ENCODE peak calls at places on chromosome 3, in seven cellular contexts. I is brain microvascular endothelial cell, D is colonic mucosa, V is fibroblast of villous mesenchyme, U is AG04449, E is fibroblast of lung, O is fibroblast of mammary gland. S is an unnamed sample.

GRCh38 chr3:133700351-133700750 is 38.6 kb upstream of the TOPBP1 start:
- DNase-seq in I (no peak), D (no peak), V (no peak), U (no peak), E (no peak), O (no peak), S (no peak)

GRCh38 chr3:37475435-37475834 is 301.1 kb upstream of the LRRFIP2 start:
- DNase-seq in I (no peak), D (no peak), V (peak), U (no peak), E (peak), O (peak), S (no peak)

GRCh38 chr3:106135451-106136160 is 266.8 kb upstream of the CBLB start:
- DNase-seq in I (no peak), D (no peak), V (no peak), U (no peak), E (no peak), O (no peak), S (no peak)

GRCh38 chr3:55668359-55668758 is 181.3 kb upstream of the WNT5A start:
- DNase-seq in I (peak), D (no peak), V (no peak), U (no peak), E (no peak), O (no peak), S (peak)

GRCh38 chr3:40308725-40309438 is 625 bp upstream of the EIF1B start:
- DNase-seq in I (no peak), D (no peak), V (no peak), U (no peak), E (no peak), O (no peak), S (no peak)

GRCh38 chr3:168820748-168821445 is 725.2 kb upstream of the GOLIM4 start:
- DNase-seq in I (no peak), D (no peak), V (no peak), U (no peak), E (no peak), O (no peak), S (no peak)

GRCh38 chr3:127900536-127900935 is 14.5 kb upstream of the KBTBD12 start:
- DNase-seq in I (no peak), D (no peak), V (no peak), U (no peak), E (no peak), O (no peak), S (no peak)

GRCh38 chr3:101068876-101069606 is 75.8 kb upstream of the ABI3BP start:
- DNase-seq in I (no peak), D (no peak), V (no peak), U (no peak), E (peak), O (peak), S (peak)

GRCh38 chr3:126959921-126960603 is 22.9 kb upstream of the PLXNA1 start:
- DNase-seq in I (peak), D (no peak), V (peak), U (no peak), E (peak), O (peak), S (peak)

GRCh38 chr3:167887096-167887495 is 151.6 kb downstream of the SERPINI1 start:
- DNase-seq in I (peak), D (no peak), V (peak), U (no peak), E (peak), O (peak), S (peak)

GRCh38 chr3:73848173-73848751 is 223.5 kb upstream of the PDZRN3 start:
- DNase-seq in I (peak), D (no peak), V (peak), U (no peak), E (peak), O (peak), S (peak)

GRCh38 chr3:12984023-12984823 is 89.0 kb downstream of the IQSEC1 start:
- DNase-seq in I (peak), D (peak), V (peak), U (no peak), E (peak), O (peak), S (peak)

GRCh38 chr3:46490338-46491084 is 7.3 kb upstream of the RTP3 start:
- DNase-seq in I (peak), D (no peak), V (no peak), U (no peak), E (peak), O (peak), S (no peak)

GRCh38 chr3:6679510-6679909 is 181.4 kb upstream of the GRM7 start:
- DNase-seq in I (no peak), D (no peak), V (no peak), U (no peak), E (no peak), O (no peak), S (no peak)

GRCh38 chr3:107085261-107085660 is 292.0 kb upstream of the CCDC54 start:
- DNase-seq in I (no peak), D (no peak), V (no peak), U (no peak), E (peak), O (peak), S (peak)

GRCh38 chr3:132283440-132283839 is 33.8 kb upstream of the ACP3 start:
- DNase-seq in I (no peak), D (no peak), V (peak), U (no peak), E (peak), O (peak), S (peak)

GRCh38 chr3:67083277-67083676 is 85.2 kb downstream of the KBTBD8 start:
- DNase-seq in I (peak), D (no peak), V (no peak), U (no peak), E (peak), O (peak), S (no peak)

GRCh38 chr3:188349276-188349962 is 195.5 kb downstream of the LPP start:
- DNase-seq in I (no peak), D (no peak), V (peak), U (no peak), E (peak), O (peak), S (no peak)

GRCh38 chr3:186141776-186142175 is 32.9 kb upstream of the ETV5 start:
- DNase-seq in I (no peak), D (no peak), V (no peak), U (no peak), E (no peak), O (no peak), S (no peak)

GRCh38 chr3:186307594-186307993 is 54.4 kb downstream of the DGKG start:
- DNase-seq in I (peak), D (no peak), V (peak), U (no peak), E (peak), O (peak), S (peak)

GRCh38 chr3:122014741-122015140 is 7.3 kb downstream of the ILDR1 start:
- DNase-seq in I (no peak), D (no peak), V (no peak), U (no peak), E (no peak), O (no peak), S (no peak)

GRCh38 chr3:64741344-64741743 is 53.5 kb upstream of the ADAMTS9 start:
- DNase-seq in I (peak), D (no peak), V (peak), U (no peak), E (peak), O (peak), S (no peak)

GRCh38 chr3:98971183-98971681 is 69.7 kb upstream of the DCBLD2 start:
- DNase-seq in I (peak), D (no peak), V (peak), U (peak), E (peak), O (peak), S (peak)

GRCh38 chr3:56654460-56654859 is 28.6 kb downstream of the TASOR start:
- DNase-seq in I (no peak), D (no peak), V (no peak), U (no peak), E (no peak), O (no peak), S (no peak)

GRCh38 chr3:115885621-115886020 is 262.3 kb downstream of the GAP43 start:
- DNase-seq in I (peak), D (no peak), V (peak), U (no peak), E (peak), O (peak), S (peak)

GRCh38 chr3:169600732-169601131 is 62.8 kb downstream of the MECOM start:
- DNase-seq in I (no peak), D (no peak), V (no peak), U (no peak), E (no peak), O (no peak), S (no peak)

GRCh38 chr3:71369733-71370391 is 213.7 kb downstream of the FOXP1 start:
- DNase-seq in I (no peak), D (no peak), V (peak), U (peak), E (peak), O (peak), S (peak)

GRCh38 chr3:52432225-52432624 is 12.7 kb downstream of the SEMA3G start:
- DNase-seq in I (no peak), D (no peak), V (no peak), U (no peak), E (no peak), O (no peak), S (no peak)

GRCh38 chr3:39447637-39448483 is 19.6 kb upstream of the MOBP start:
- DNase-seq in I (peak), D (peak), V (peak), U (peak), E (peak), O (peak), S (peak)

GRCh38 chr3:81352867-81353266 is 408.6 kb downstream of the GBE1 start:
- DNase-seq in I (peak), D (peak), V (peak), U (no peak), E (peak), O (peak), S (peak)

GRCh38 chr3:72050771-72051170 is 265.8 kb upstream of the PROK2 start:
- DNase-seq in I (no peak), D (no peak), V (no peak), U (no peak), E (no peak), O (no peak), S (no peak)

GRCh38 chr3:133845127-133845526 is 39.5 kb downstream of the SRPRB start:
- DNase-seq in I (no peak), D (no peak), V (no peak), U (no peak), E (no peak), O (no peak), S (no peak)

GRCh38 chr3:128481438-128481942 is 11.5 kb downstream of the GATA2 start:
- DNase-seq in I (no peak), D (no peak), V (peak), U (no peak), E (no peak), O (no peak), S (no peak)

GRCh38 chr3:64188810-64189560 is 36.3 kb downstream of the PRICKLE2 start:
- DNase-seq in I (peak), D (no peak), V (peak), U (peak), E (peak), O (peak), S (peak)

GRCh38 chr3:83224101-83224868 is 1462.8 kb upstream of the GBE1 start:
- DNase-seq in I (peak), D (no peak), V (no peak), U (no peak), E (peak), O (no peak), S (peak)

GRCh38 chr3:139940622-139941021 is 5.6 kb downstream of the CLSTN2 start:
- DNase-seq in I (no peak), D (no peak), V (no peak), U (no peak), E (no peak), O (no peak), S (no peak)

GRCh38 chr3:48407542-48408099 is 22.3 kb downstream of the PLXNB1 start:
- DNase-seq in I (no peak), D (no peak), V (no peak), U (no peak), E (no peak), O (no peak), S (no peak)

GRCh38 chr3:48409291-48410201 is 20.3 kb downstream of the PLXNB1 start:
- DNase-seq in I (no peak), D (peak), V (no peak), U (no peak), E (no peak), O (no peak), S (no peak)

GRCh38 chr3:48410205-48411040 is 19.5 kb downstream of the PLXNB1 start:
- DNase-seq in I (no peak), D (peak), V (no peak), U (no peak), E (no peak), O (no peak), S (no peak)

GRCh38 chr3:48406443-48407431 is 23.1 kb downstream of the PLXNB1 start:
- DNase-seq in I (no peak), D (peak), V (no peak), U (no peak), E (no peak), O (no peak), S (no peak)

GRCh38 chr3:48408823-48409281 is 21.0 kb downstream of the PLXNB1 start:
- DNase-seq in I (no peak), D (peak), V (no peak), U (no peak), E (no peak), O (no peak), S (no peak)
- TF ChIP-seq CTCF in I (peak), D (no peak), V (no peak), U (no peak), E (no peak), O (no peak), S (no peak)

GRCh38 chr3:194675081-194675640 is 3.2 kb upstream of the LSG1 start:
- DNase-seq in I (no peak), D (no peak), V (no peak), U (no peak), E (no peak), O (peak), S (no peak)

GRCh38 chr3:194671900-194672808 is at the start of gene LSG1:
- DNase-seq in I (peak), D (peak), V (peak), U (peak), E (peak), O (peak), S (peak)

GRCh38 chr3:194672876-194673275 is 885 bp upstream of the LSG1 start:
- DNase-seq in I (no peak), D (no peak), V (no peak), U (no peak), E (no peak), O (peak), S (no peak)

GRCh38 chr3:194673761-194674160 is 1.8 kb upstream of the LSG1 start:
- DNase-seq in I (no peak), D (no peak), V (no peak), U (no peak), E (no peak), O (peak), S (no peak)

DNA sequence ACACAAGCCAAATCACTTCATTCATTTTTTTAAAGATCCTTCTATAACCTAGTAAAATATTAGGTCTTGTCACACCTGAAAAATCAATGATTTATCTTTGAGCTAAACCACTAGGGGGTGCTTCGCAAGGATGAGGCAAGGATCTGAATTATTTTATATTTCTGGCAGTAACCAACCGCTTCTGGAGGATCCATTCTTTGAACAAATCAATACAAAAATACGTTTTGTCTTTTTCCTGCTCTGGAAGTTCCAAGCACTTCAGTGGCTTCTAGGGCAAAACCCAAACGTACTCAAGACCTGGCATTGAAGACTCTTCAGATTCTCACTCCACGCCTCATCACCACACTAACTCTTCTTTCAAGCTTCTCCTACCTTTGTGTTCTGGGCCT is 486 bp downstream of the LSG1 start:
- DNase-seq in I (peak), D (no peak), V (peak), U (no peak), E (peak), O (peak), S (peak)
- TF ChIP-seq CTCF in I (peak), D (peak), V (peak), U (peak), E (peak), O (peak), S (peak)

GRCh38 chr3:120137548-120137947 is 43.3 kb upstream of the GSK3B start:
- DNase-seq in I (no peak), D (no peak), V (no peak), U (no peak), E (no peak), O (no peak), S (no peak)
- TF ChIP-seq CTCF in I (peak), D (no peak), V (peak), U (no peak), E (no peak), O (no peak), S (no peak)

GRCh38 chr3:159732172-159733111 is 256.2 kb upstream of the IL12A start:
- DNase-seq in I (peak), D (no peak), V (peak), U (peak), E (peak), O (peak), S (peak)
- TF ChIP-seq CTCF in I (no peak), D (no peak), V (no peak), U (no peak), E (no peak), O (no peak), S (peak)

GRCh38 chr3:108334698-108335097 is 38.4 kb downstream of the HHLA2 start:
- DNase-seq in I (no peak), D (no peak), V (no peak), U (no peak), E (no peak), O (peak), S (no peak)

GRCh38 chr3:108343479-108343870 is 47.1 kb downstream of the HHLA2 start:
- DNase-seq in I (no peak), D (no peak), V (no peak), U (no peak), E (no peak), O (no peak), S (no peak)

GRCh38 chr3:108342829-108343478 is 46.6 kb downstream of the HHLA2 start:
- DNase-seq in I (peak), D (no peak), V (no peak), U (no peak), E (peak), O (peak), S (peak)

GRCh38 chr3:108341911-108342310 is 45.6 kb downstream of the HHLA2 start:
- DNase-seq in I (no peak), D (no peak), V (no peak), U (no peak), E (no peak), O (no peak), S (no peak)

GRCh38 chr3:108338901-108339545 is 42.7 kb downstream of the HHLA2 start:
- DNase-seq in I (no peak), D (no peak), V (no peak), U (no peak), E (no peak), O (no peak), S (no peak)
- TF ChIP-seq CTCF in I (no peak), D (no peak), V (no peak), U (no peak), E (no peak), O (no peak), S (no peak)

DNA sequence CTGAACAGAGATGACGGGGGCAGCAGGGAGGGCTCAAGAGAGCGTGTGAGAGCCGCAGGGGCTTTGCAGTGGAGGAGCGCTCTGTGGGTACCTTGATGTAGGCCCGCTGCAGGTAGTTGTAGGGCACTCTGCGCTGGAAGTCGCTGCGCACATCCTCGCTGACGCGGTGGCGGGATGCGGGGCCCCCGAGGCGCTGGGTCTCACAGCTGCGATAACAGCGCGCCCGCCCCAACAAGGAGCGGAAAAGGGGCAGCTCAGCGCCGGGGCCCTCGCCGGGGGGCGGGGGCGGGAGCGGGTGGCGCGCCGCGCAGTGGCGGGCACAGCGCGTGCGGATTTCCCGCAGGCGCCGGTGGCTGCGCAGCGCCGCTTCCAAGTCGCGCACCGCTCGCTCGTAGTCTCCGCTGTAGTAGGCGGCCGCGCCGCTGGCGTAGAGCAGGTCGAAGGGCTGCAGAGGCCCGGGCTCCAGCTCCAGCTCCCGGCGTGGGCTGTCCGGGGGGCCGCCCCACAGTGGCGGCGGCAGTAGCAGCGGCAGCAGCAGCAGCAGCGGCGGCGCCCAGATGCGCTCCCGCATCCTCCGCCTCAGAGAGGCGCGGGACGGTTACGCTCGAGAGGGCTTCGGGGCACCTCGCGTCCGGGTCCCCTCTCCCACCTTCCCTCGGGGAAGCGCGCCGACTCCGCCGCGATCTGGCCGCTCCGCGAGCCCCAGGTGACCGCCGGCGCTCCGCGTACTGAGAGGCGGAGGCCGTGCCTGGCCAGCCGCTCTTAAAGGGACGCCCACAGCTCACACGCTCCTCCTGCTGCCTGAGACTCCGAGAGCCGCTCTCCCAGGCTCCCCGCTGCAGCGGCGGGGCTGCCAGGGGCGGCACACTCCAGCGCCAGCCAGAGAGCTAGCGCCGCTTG is at the start of gene P3H2:
- DNase-seq in I (peak), D (peak), V (peak), U (no peak), E (peak), O (peak), S (peak)
- TF ChIP-seq CTCF in I (peak), D (no peak), V (peak), U (peak), E (peak), O (peak), S (peak)

DNA sequence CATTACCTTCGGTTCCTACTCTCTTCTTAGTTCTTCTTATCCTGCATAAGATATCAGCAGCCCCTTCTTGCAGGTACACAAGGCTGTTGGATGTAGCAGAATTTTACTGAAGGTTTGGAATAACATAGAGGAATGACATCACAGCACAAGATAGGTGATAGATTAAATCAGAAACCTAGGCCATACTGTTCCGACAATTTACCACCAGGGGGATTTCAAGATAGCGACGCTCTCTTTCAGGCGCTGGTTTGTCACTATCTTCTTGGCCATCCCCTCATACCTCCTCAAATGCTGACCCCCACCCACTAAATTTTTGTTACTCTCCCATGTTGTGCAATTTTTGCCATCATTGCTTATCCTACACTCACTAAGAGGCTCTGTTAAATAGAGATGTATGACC is 3.5 kb downstream of the SIDT1 start:
- DNase-seq in I (no peak), D (no peak), V (no peak), U (no peak), E (no peak), O (no peak), S (no peak)
- TF ChIP-seq CTCF in I (peak), D (no peak), V (peak), U (no peak), E (peak), O (peak), S (peak)

GRCh38 chr3:193665370-193665989 is 72.5 kb downstream of the OPA1 start:
- DNase-seq in I (no peak), D (no peak), V (peak), U (no peak), E (peak), O (peak), S (peak)
- TF ChIP-seq CTCF in I (peak), D (peak), V (peak), U (no peak), E (peak), O (peak), S (peak)

S was measured in astrocyte of the spinal cord.